ENCODE peak calls at places on chromosome 17, in six cellular contexts. X, V, T, A, W and Y are unnamed samples.

GRCh38 chr17:52648995-52649394 is 490.5 kb upstream of the CA10 start:
- DNase-seq in X (no peak), V (no peak), W (no peak), A (no peak), T (no peak), Y (no peak)

GRCh38 chr17:33021731-33022408 is 30.2 kb downstream of the SPACA3 start:
- DNase-seq in X (no peak), V (no peak), T (no peak), W (no peak), A (no peak), Y (no peak)

GRCh38 chr17:18270851-18271170 is 10.3 kb downstream of the MIEF2 start:
- DNase-seq in W (no peak), X (no peak), T (no peak), A (no peak), V (no peak), Y (no peak)

GRCh38 chr17:12768267-12768666 is 21.0 kb upstream of the ARHGAP44 start:
- DNase-seq in W (no peak), T (no peak), V (no peak), X (peak), A (no peak), Y (no peak)

GRCh38 chr17:81831957-81832607 is 1.0 kb downstream of the MCRIP1 start:
- DNase-seq in X (peak), V (peak), A (no peak), T (no peak), W (no peak), Y (no peak)

GRCh38 chr17:40069751-40070643 is 7.2 kb downstream of the THRA start:
- DNase-seq in T (peak), W (peak), V (no peak), A (peak), X (peak), Y (no peak)

GRCh38 chr17:37818689-37819088 is 73.8 kb upstream of the HNF1B start:
- DNase-seq in W (no peak), V (no peak), A (no peak), T (no peak), X (no peak), Y (no peak)

GRCh38 chr17:49108318-49108717 is 24.3 kb upstream of the B4GALNT2 start:
- DNase-seq in V (peak), A (no peak), T (peak), X (no peak), W (no peak), Y (peak)

GRCh38 chr17:27327397-27327796 is 33.5 kb downstream of the WSB1 start:
- DNase-seq in X (no peak), T (no peak), W (no peak), V (no peak), A (no peak), Y (no peak)

GRCh38 chr17:56997313-56997712 is 19.4 kb downstream of the SCPEP1 start:
- DNase-seq in T (no peak), V (no peak), W (no peak), X (no peak), A (no peak), Y (no peak)